ENCODE peak calls at places on chromosomes 16 and 17, in ten cellular contexts. L, A, S, M, I, G, R, E, Z and O are unnamed samples.

GRCh38 chr17:16872836-16873653 is 98.9 kb downstream of the TNFRSF13B start:
- ATAC-seq in A (peak), R (no peak), G (peak), I (peak), E (peak), L (no peak), S (peak), Z (peak), M (peak), O (peak)

GRCh38 chr16:57539072-57539796 is 2.9 kb upstream of the CCDC102A start:
- ATAC-seq in E (peak), M (peak), I (no peak), L (no peak), G (no peak), Z (no peak), R (no peak), A (no peak), S (no peak), O (peak)

GRCh38 chr17:39199673-39199985 is 454 bp upstream of the RPL19 start:
- ATAC-seq in M (peak), I (no peak), L (peak), G (no peak), E (peak), A (peak), R (peak), Z (peak), S (peak), O (peak)

GRCh38 chr17:59775786-59776350 is 68.4 kb downstream of the VMP1 start:
- ATAC-seq in S (no peak), G (no peak), R (no peak), A (no peak), L (no peak), E (no peak), I (no peak), M (no peak), Z (no peak), O (no peak)

GRCh38 chr17:44314869-44315661 is 6.7 kb downstream of the RUNDC3A start:
- ATAC-seq in S (peak), M (peak), Z (peak), R (no peak), A (no peak), L (peak), G (peak), E (peak), I (peak), O (peak)

GRCh38 chr17:76539631-76540271 is at the start of gene PRCD:
- ATAC-seq in M (no peak), R (no peak), S (no peak), E (no peak), G (no peak), Z (no peak), A (no peak), I (no peak), L (no peak), O (no peak)

GRCh38 chr16:85554791-85555548 is 58.2 kb upstream of the GSE1 start:
- ATAC-seq in S (no peak), E (peak), Z (peak), M (peak), I (peak), R (peak), L (peak), G (peak), A (peak), O (no peak)

GRCh38 chr16:14284371-14284770 is 213.3 kb downstream of the MRTFB start:
- ATAC-seq in Z (no peak), R (no peak), I (no peak), G (no peak), S (no peak), L (no peak), E (no peak), M (no peak), A (no peak), O (no peak)

GRCh38 chr16:104355-104754 is 26.3 kb downstream of the MPG start:
- ATAC-seq in A (no peak), G (no peak), I (no peak), S (no peak), L (no peak), E (no peak), R (no peak), Z (no peak), M (no peak), O (no peak)

GRCh38 chr17:67076290-67076689 is 31.9 kb downstream of the CACNG1 start:
- ATAC-seq in R (no peak), A (no peak), M (no peak), G (no peak), I (no peak), Z (no peak), L (no peak), S (no peak), E (no peak), O (no peak)

GRCh38 chr17:64269687-64270649 is 6.9 kb upstream of the TEX2 start:
- ATAC-seq in A (no peak), L (no peak), R (no peak), Z (no peak), I (peak), G (peak), E (no peak), M (no peak), S (no peak), O (no peak)

GRCh38 chr17:74241434-74241833 is 28.1 kb downstream of the TTYH2 start:
- ATAC-seq in R (peak), S (no peak), I (peak), M (no peak), A (peak), Z (no peak), E (no peak), G (peak), L (no peak), O (no peak)

GRCh38 chr17:29449865-29450671 is 59.9 kb downstream of the TAOK1 start:
- ATAC-seq in A (no peak), M (no peak), Z (no peak), L (no peak), I (no peak), E (no peak), G (no peak), S (no peak), R (peak), O (no peak)

GRCh38 chr16:22335668-22336246 is 38.5 kb downstream of the POLR3E start:
- ATAC-seq in M (no peak), I (peak), S (peak), A (no peak), Z (no peak), L (no peak), G (no peak), R (no peak), E (no peak), O (no peak)

GRCh38 chr17:74427048-74427762 is 4.7 kb upstream of the GPRC5C start:
- ATAC-seq in L (no peak), R (peak), I (peak), E (no peak), Z (no peak), G (peak), M (no peak), A (peak), S (peak), O (no peak)

GRCh38 chr17:78798695-78799559 is 16.9 kb upstream of the CYTH1 start:
- ATAC-seq in S (no peak), E (peak), G (peak), M (peak), L (peak), A (peak), I (peak), Z (peak), R (peak), O (peak)

GRCh38 chr17:82929676-82930042 is 89.8 kb upstream of the ZNF750 start:
- ATAC-seq in S (no peak), E (no peak), G (no peak), L (no peak), R (no peak), A (no peak), M (no peak), Z (no peak), I (no peak), O (no peak)

GRCh38 chr16:79380990-79381389 is 219.5 kb downstream of the MAF start:
- ATAC-seq in S (no peak), I (peak), E (no peak), M (peak), A (no peak), R (no peak), Z (no peak), L (peak), G (peak), O (no peak)

GRCh38 chr16:87461466-87461975 is 31.3 kb downstream of the ZCCHC14 start:
- ATAC-seq in I (peak), S (peak), Z (no peak), M (no peak), A (peak), L (peak), G (peak), R (peak), E (peak), O (no peak)

GRCh38 chr16:75288181-75288580 is 36.8 kb upstream of the BCAR1 start:
- ATAC-seq in G (peak), S (no peak), Z (no peak), M (peak), E (no peak), I (peak), R (peak), L (no peak), A (peak), O (no peak)

GRCh38 chr17:32256012-32256694 is 9.5 kb upstream of the RHBDL3 start:
- ATAC-seq in S (no peak), R (no peak), E (no peak), A (no peak), I (peak), L (no peak), M (no peak), G (peak), Z (no peak), O (no peak)

GRCh38 chr16:14015948-14016347 is 55.2 kb upstream of the MRTFB start:
- ATAC-seq in S (peak), G (peak), I (peak), R (peak), Z (no peak), L (no peak), E (no peak), A (peak), M (no peak), O (no peak)

GRCh38 chr17:57862410-57862989 is 12.7 kb upstream of the MRPS23 start:
- ATAC-seq in G (no peak), R (peak), L (no peak), Z (no peak), S (no peak), M (no peak), E (no peak), I (no peak), A (peak), O (no peak)

GRCh38 chr17:82527893-82528292 is 8.4 kb downstream of the FOXK2 start:
- ATAC-seq in S (no peak), Z (no peak), R (peak), A (no peak), I (no peak), L (no peak), G (peak), E (no peak), M (no peak), O (no peak)

GRCh38 chr17:16239931-16240330 is 22.9 kb downstream of the PIGL start:
- ATAC-seq in L (no peak), I (no peak), Z (no peak), R (no peak), G (no peak), E (no peak), A (no peak), M (no peak), S (no peak), O (no peak)

GRCh38 chr17:13939222-13939621 is 130.1 kb upstream of the COX10 start:
- ATAC-seq in M (no peak), G (no peak), L (no peak), I (no peak), S (no peak), R (no peak), Z (no peak), E (no peak), A (no peak), O (no peak)

GRCh38 chr16:74577882-74578366 is 29.0 kb downstream of the GLG1 start:
- ATAC-seq in R (no peak), M (peak), Z (no peak), A (no peak), I (no peak), S (no peak), G (no peak), E (peak), L (peak), O (no peak)

GRCh38 chr16:60304078-60304477 is 1570.0 kb upstream of the GOT2 start:
- ATAC-seq in G (no peak), R (peak), A (no peak), E (no peak), Z (no peak), S (no peak), I (no peak), L (no peak), M (no peak), O (no peak)

GRCh38 chr16:81600275-81600674 is 155.7 kb downstream of the CMIP start:
- ATAC-seq in G (peak), E (no peak), M (no peak), A (no peak), I (peak), R (peak), L (no peak), Z (no peak), S (peak), O (no peak)

GRCh38 chr17:32271844-32272243 is 6.2 kb downstream of the RHBDL3 start:
- ATAC-seq in L (no peak), A (no peak), E (no peak), I (no peak), G (no peak), Z (no peak), S (no peak), M (no peak), R (no peak), O (no peak)

GRCh38 chr17:77829871-77830799 is 128.4 kb upstream of the TNRC6C start:
- ATAC-seq in I (peak), A (peak), L (no peak), M (no peak), Z (no peak), E (no peak), R (peak), S (peak), G (peak), O (no peak)

GRCh38 chr17:45040459-45040858 is 11.0 kb downstream of the DCAKD start:
- ATAC-seq in L (no peak), I (no peak), G (no peak), R (no peak), E (no peak), A (no peak), M (no peak), S (no peak), Z (no peak), O (no peak)

GRCh38 chr16:339680-340079 is 12.8 kb downstream of the AXIN1 start:
- ATAC-seq in Z (peak), S (peak), E (peak), R (no peak), I (peak), L (peak), A (peak), G (peak), M (peak), O (no peak)

GRCh38 chr17:4003131-4003500 is 38.9 kb upstream of the ATP2A3 start:
- ATAC-seq in R (peak), M (no peak), G (no peak), I (no peak), Z (no peak), S (peak), L (no peak), A (no peak), E (no peak), O (no peak)

GRCh38 chr16:82265809-82266208 is 95.8 kb upstream of the MPHOSPH6 start:
- ATAC-seq in Z (no peak), S (no peak), I (no peak), M (no peak), G (no peak), A (no peak), R (no peak), E (no peak), L (no peak), O (no peak)

GRCh38 chr17:15657868-15658775 is 26.0 kb downstream of the TRIM16 start:
- ATAC-seq in M (no peak), S (peak), R (no peak), E (no peak), G (no peak), Z (no peak), A (no peak), L (no peak), I (no peak), O (no peak)

GRCh38 chr17:38748329-38749221 is at the start of gene PCGF2:
- ATAC-seq in A (peak), R (peak), I (peak), Z (no peak), E (no peak), M (no peak), L (no peak), S (peak), G (peak), O (no peak)